ENCODE peak calls at places on chromosomes 3 and 15, in nine cellular contexts. One of them, this sample, is unnamed. For H3K4me1, the result is how much of the 10 kb centered on the place peaks cover.

GRCh38 chr15:98681061-98681460 is 32.7 kb downstream of the IGF1R start:
- DNase-seq in suprapubic skin: no peak
- DNase-seq in DND-41: no peak
- DNase-seq in uterus: no peak
- DNase-seq in upper lobe of right lung: no peak
- DNase-seq in neural progenitor cell: no peak
- DNase-seq in A673: no peak
- DNase-seq in CD8-positive, alpha-beta T cell: no peak
- DNase-seq in body of pancreas: no peak
- DNase-seq in this sample: no peak

GRCh38 chr3:23062982-23063381 is 140.1 kb upstream of the UBE2E2 start:
- DNase-seq in suprapubic skin: no peak
- DNase-seq in DND-41: no peak
- DNase-seq in uterus: no peak
- DNase-seq in upper lobe of right lung: no peak
- DNase-seq in neural progenitor cell: no peak
- DNase-seq in A673: no peak
- DNase-seq in CD8-positive, alpha-beta T cell: no peak
- DNase-seq in body of pancreas: no peak
- DNase-seq in this sample: no peak

GRCh38 chr3:69357196-69357595 is 28.7 kb downstream of the FRMD4B start:
- DNase-seq in suprapubic skin: no peak
- DNase-seq in DND-41: no peak
- DNase-seq in uterus: no peak
- DNase-seq in upper lobe of right lung: no peak
- DNase-seq in neural progenitor cell: no peak
- DNase-seq in A673: no peak
- DNase-seq in CD8-positive, alpha-beta T cell: no peak
- DNase-seq in body of pancreas: no peak
- DNase-seq in this sample: no peak

GRCh38 chr15:95291878-95292472 is 1038.5 kb upstream of the NR2F2 start:
- DNase-seq in suprapubic skin: no peak
- DNase-seq in DND-41: no peak
- DNase-seq in uterus: no peak
- DNase-seq in upper lobe of right lung: no peak
- DNase-seq in neural progenitor cell: peak
- DNase-seq in A673: peak
- DNase-seq in CD8-positive, alpha-beta T cell: no peak
- DNase-seq in body of pancreas: no peak
- DNase-seq in this sample: no peak

GRCh38 chr3:131303848-131304247 is 77.7 kb upstream of the NUDT16 start:
- DNase-seq in suprapubic skin: no peak
- DNase-seq in DND-41: no peak
- DNase-seq in uterus: no peak
- DNase-seq in upper lobe of right lung: no peak
- DNase-seq in neural progenitor cell: no peak
- DNase-seq in A673: no peak
- DNase-seq in CD8-positive, alpha-beta T cell: no peak
- DNase-seq in body of pancreas: no peak
- DNase-seq in this sample: no peak

GRCh38 chr15:74194572-74195559 is 7.7 kb downstream of the STRA6 start:
- DNase-seq in suprapubic skin: no peak
- DNase-seq in DND-41: no peak
- DNase-seq in uterus: no peak
- DNase-seq in upper lobe of right lung: no peak
- DNase-seq in neural progenitor cell: no peak
- DNase-seq in A673: no peak
- DNase-seq in CD8-positive, alpha-beta T cell: no peak
- DNase-seq in body of pancreas: no peak
- DNase-seq in this sample: peak

GRCh38 chr15:74519311-74519710 is 21.7 kb upstream of the ARID3B start:
- DNase-seq in suprapubic skin: no peak
- DNase-seq in DND-41: no peak
- DNase-seq in uterus: no peak
- DNase-seq in upper lobe of right lung: no peak
- DNase-seq in neural progenitor cell: no peak
- DNase-seq in A673: peak
- DNase-seq in CD8-positive, alpha-beta T cell: no peak
- DNase-seq in body of pancreas: no peak
- DNase-seq in this sample: no peak

GRCh38 chr3:172519740-172520139 is 3.5 kb downstream of the TNFSF10 start:
- DNase-seq in suprapubic skin: no peak
- DNase-seq in DND-41: peak
- DNase-seq in uterus: no peak
- DNase-seq in upper lobe of right lung: no peak
- DNase-seq in neural progenitor cell: no peak
- DNase-seq in A673: no peak
- DNase-seq in CD8-positive, alpha-beta T cell: no peak
- DNase-seq in body of pancreas: no peak
- DNase-seq in this sample: no peak

GRCh38 chr3:147799601-147800000 is 390.4 kb downstream of the ZIC1 start:
- DNase-seq in suprapubic skin: no peak
- DNase-seq in DND-41: no peak
- DNase-seq in uterus: no peak
- DNase-seq in upper lobe of right lung: no peak
- DNase-seq in neural progenitor cell: no peak
- DNase-seq in A673: no peak
- DNase-seq in CD8-positive, alpha-beta T cell: no peak
- DNase-seq in body of pancreas: no peak
- DNase-seq in this sample: no peak

GRCh38 chr3:187186801-187187421 is 10.4 kb upstream of the RTP1 start:
- DNase-seq in suprapubic skin: no peak
- DNase-seq in DND-41: no peak
- DNase-seq in uterus: peak
- DNase-seq in upper lobe of right lung: no peak
- DNase-seq in neural progenitor cell: no peak
- DNase-seq in A673: no peak
- DNase-seq in CD8-positive, alpha-beta T cell: no peak
- DNase-seq in body of pancreas: peak
- DNase-seq in this sample: no peak

GRCh38 chr3:197613187-197613586 is 57.4 kb upstream of the BDH1 start:
- DNase-seq in suprapubic skin: no peak
- DNase-seq in DND-41: no peak
- DNase-seq in uterus: no peak
- DNase-seq in upper lobe of right lung: no peak
- DNase-seq in neural progenitor cell: no peak
- DNase-seq in A673: no peak
- DNase-seq in CD8-positive, alpha-beta T cell: no peak
- DNase-seq in body of pancreas: no peak
- DNase-seq in this sample: no peak

GRCh38 chr15:72861511-72861910 is 78.0 kb upstream of the ADPGK start:
- DNase-seq in suprapubic skin: no peak
- DNase-seq in DND-41: no peak
- DNase-seq in uterus: no peak
- DNase-seq in upper lobe of right lung: no peak
- DNase-seq in neural progenitor cell: no peak
- DNase-seq in A673: no peak
- DNase-seq in CD8-positive, alpha-beta T cell: no peak
- DNase-seq in body of pancreas: no peak
- DNase-seq in this sample: no peak

GRCh38 chr15:75195766-75196241 is 5.9 kb upstream of the C15orf39 start:
- DNase-seq in suprapubic skin: no peak
- DNase-seq in DND-41: no peak
- DNase-seq in uterus: peak
- DNase-seq in upper lobe of right lung: no peak
- DNase-seq in neural progenitor cell: peak
- DNase-seq in A673: no peak
- DNase-seq in CD8-positive, alpha-beta T cell: no peak
- DNase-seq in body of pancreas: peak
- DNase-seq in this sample: no peak

GRCh38 chr3:109178701-109179100 is 42.2 kb downstream of the C3orf85 start:
- DNase-seq in suprapubic skin: no peak
- DNase-seq in DND-41: no peak
- DNase-seq in uterus: no peak
- DNase-seq in upper lobe of right lung: no peak
- DNase-seq in neural progenitor cell: no peak
- DNase-seq in A673: no peak
- DNase-seq in CD8-positive, alpha-beta T cell: no peak
- DNase-seq in body of pancreas: no peak
- DNase-seq in this sample: no peak

GRCh38 chr3:55923626-55924025 is 436.5 kb upstream of the WNT5A start:
- DNase-seq in suprapubic skin: no peak
- DNase-seq in DND-41: no peak
- DNase-seq in uterus: no peak
- DNase-seq in upper lobe of right lung: no peak
- DNase-seq in neural progenitor cell: no peak
- DNase-seq in A673: peak
- DNase-seq in CD8-positive, alpha-beta T cell: no peak
- DNase-seq in body of pancreas: no peak
- DNase-seq in this sample: no peak

GRCh38 chr15:83305696-83306291 is 21.3 kb upstream of the BNC1 start:
- DNase-seq in suprapubic skin: no peak
- DNase-seq in DND-41: no peak
- DNase-seq in uterus: no peak
- DNase-seq in upper lobe of right lung: peak
- DNase-seq in neural progenitor cell: peak
- DNase-seq in A673: no peak
- DNase-seq in CD8-positive, alpha-beta T cell: no peak
- DNase-seq in body of pancreas: peak
- DNase-seq in this sample: peak

GRCh38 chr3:152076148-152076547 is 192.6 kb upstream of the MBNL1 start:
- DNase-seq in suprapubic skin: no peak
- DNase-seq in DND-41: no peak
- DNase-seq in uterus: no peak
- DNase-seq in upper lobe of right lung: no peak
- DNase-seq in neural progenitor cell: no peak
- DNase-seq in A673: no peak
- DNase-seq in CD8-positive, alpha-beta T cell: no peak
- DNase-seq in body of pancreas: no peak
- DNase-seq in this sample: no peak

GRCh38 chr3:190340071-190340470 is 17.8 kb upstream of the CLDN1 start:
- DNase-seq in suprapubic skin: no peak
- DNase-seq in DND-41: no peak
- DNase-seq in uterus: no peak
- DNase-seq in upper lobe of right lung: no peak
- DNase-seq in neural progenitor cell: no peak
- DNase-seq in A673: no peak
- DNase-seq in CD8-positive, alpha-beta T cell: no peak
- DNase-seq in body of pancreas: no peak
- DNase-seq in this sample: no peak

GRCh38 chr3:3783675-3784074 is 15.6 kb upstream of the LRRN1 start:
- DNase-seq in suprapubic skin: no peak
- DNase-seq in DND-41: no peak
- DNase-seq in uterus: no peak
- DNase-seq in upper lobe of right lung: no peak
- DNase-seq in neural progenitor cell: no peak
- DNase-seq in A673: no peak
- DNase-seq in CD8-positive, alpha-beta T cell: no peak
- DNase-seq in body of pancreas: no peak
- DNase-seq in this sample: no peak

GRCh38 chr3:178787960-178788359 is 251.7 kb downstream of the KCNMB2 start:
- DNase-seq in suprapubic skin: no peak
- DNase-seq in DND-41: no peak
- DNase-seq in uterus: no peak
- DNase-seq in upper lobe of right lung: no peak
- DNase-seq in neural progenitor cell: no peak
- DNase-seq in A673: no peak
- DNase-seq in CD8-positive, alpha-beta T cell: no peak
- DNase-seq in body of pancreas: no peak
- DNase-seq in this sample: no peak
- TF ChIP-seq CTCF in suprapubic skin: no peak
- TF ChIP-seq CTCF in DND-41: no peak
- TF ChIP-seq CTCF in uterus: no peak
- TF ChIP-seq CTCF in upper lobe of right lung: no peak
- TF ChIP-seq CTCF in neural progenitor cell: no peak
- TF ChIP-seq CTCF in A673: no peak
- TF ChIP-seq CTCF in CD8-positive, alpha-beta T cell: no peak
- TF ChIP-seq CTCF in body of pancreas: no peak
- TF ChIP-seq CTCF in this sample: no peak

GRCh38 chr3:136173939-136174338 is 22.2 kb downstream of the MSL2 start:
- DNase-seq in suprapubic skin: no peak
- DNase-seq in DND-41: no peak
- DNase-seq in uterus: no peak
- DNase-seq in upper lobe of right lung: no peak
- DNase-seq in neural progenitor cell: no peak
- DNase-seq in A673: no peak
- DNase-seq in CD8-positive, alpha-beta T cell: no peak
- DNase-seq in body of pancreas: no peak
- DNase-seq in this sample: no peak

GRCh38 chr3:136181741-136182140 is 14.4 kb downstream of the MSL2 start:
- DNase-seq in suprapubic skin: no peak
- DNase-seq in DND-41: no peak
- DNase-seq in uterus: no peak
- DNase-seq in upper lobe of right lung: no peak
- DNase-seq in neural progenitor cell: no peak
- DNase-seq in A673: no peak
- DNase-seq in CD8-positive, alpha-beta T cell: no peak
- DNase-seq in body of pancreas: no peak
- DNase-seq in this sample: no peak

GRCh38 chr3:136177876-136178275 is 18.3 kb downstream of the MSL2 start:
- DNase-seq in suprapubic skin: no peak
- DNase-seq in DND-41: no peak
- DNase-seq in uterus: no peak
- DNase-seq in upper lobe of right lung: no peak
- DNase-seq in neural progenitor cell: no peak
- DNase-seq in A673: no peak
- DNase-seq in CD8-positive, alpha-beta T cell: no peak
- DNase-seq in body of pancreas: no peak
- DNase-seq in this sample: no peak
- H3K4me1 ChIP-seq in suprapubic skin: under half
- H3K4me1 ChIP-seq in DND-41: under half
- H3K4me1 ChIP-seq in uterus: under half
- H3K4me1 ChIP-seq in upper lobe of right lung: half or more
- H3K4me1 ChIP-seq in neural progenitor cell: under half
- H3K4me1 ChIP-seq in A673: under half
- H3K4me1 ChIP-seq in CD8-positive, alpha-beta T cell: half or more
- H3K4me1 ChIP-seq in body of pancreas: half or more
- H3K4me1 ChIP-seq in this sample: under half

DNA sequence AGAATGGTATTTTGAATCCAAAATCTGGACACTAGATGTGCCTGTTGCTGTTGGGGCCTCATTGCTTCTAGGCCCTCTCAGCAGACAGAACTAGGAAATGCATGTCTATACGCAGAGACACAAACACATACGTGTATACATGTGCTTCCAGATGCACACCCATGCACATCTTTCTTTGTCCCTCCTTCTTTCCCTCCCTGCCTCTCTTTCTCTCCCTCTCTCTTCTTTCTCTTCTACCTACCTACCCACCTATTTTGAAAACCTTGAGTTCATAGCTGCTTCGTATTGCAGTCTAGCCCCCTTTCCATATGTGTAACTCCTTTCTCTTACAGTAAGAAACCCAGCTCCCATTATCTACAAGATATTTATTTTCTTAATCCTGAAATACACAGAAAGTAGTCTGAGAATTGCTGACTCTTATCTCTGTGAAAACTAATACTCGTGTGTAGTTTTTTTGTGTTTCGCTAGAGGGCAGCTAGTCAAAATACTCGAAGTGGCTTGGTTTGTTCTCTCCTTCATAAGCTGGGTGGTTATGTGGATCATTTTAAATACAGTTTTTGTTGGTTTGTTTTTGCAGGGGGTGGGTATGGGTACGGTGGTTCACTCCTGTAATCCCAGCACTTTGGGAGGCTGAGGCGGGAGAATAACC is 18.5 kb downstream of the RPL32 start:
- DNase-seq in suprapubic skin: no peak
- DNase-seq in DND-41: no peak
- DNase-seq in uterus: no peak
- DNase-seq in upper lobe of right lung: no peak
- DNase-seq in neural progenitor cell: no peak
- DNase-seq in A673: no peak
- DNase-seq in CD8-positive, alpha-beta T cell: no peak
- DNase-seq in body of pancreas: no peak
- DNase-seq in this sample: no peak
- TF ChIP-seq CTCF in suprapubic skin: no peak
- TF ChIP-seq CTCF in DND-41: no peak
- TF ChIP-seq CTCF in uterus: no peak
- TF ChIP-seq CTCF in upper lobe of right lung: peak
- TF ChIP-seq CTCF in neural progenitor cell: peak
- TF ChIP-seq CTCF in A673: peak
- TF ChIP-seq CTCF in CD8-positive, alpha-beta T cell: no peak
- TF ChIP-seq CTCF in body of pancreas: peak
- TF ChIP-seq CTCF in this sample: no peak

GRCh38 chr3:108153451-108153981 is 62.7 kb upstream of the CD47 start:
- DNase-seq in suprapubic skin: no peak
- DNase-seq in DND-41: peak
- DNase-seq in uterus: no peak
- DNase-seq in upper lobe of right lung: no peak
- DNase-seq in neural progenitor cell: peak
- DNase-seq in A673: peak
- DNase-seq in CD8-positive, alpha-beta T cell: peak
- DNase-seq in body of pancreas: peak
- DNase-seq in this sample: no peak
- H3K4me1 ChIP-seq in suprapubic skin: under half
- H3K4me1 ChIP-seq in DND-41: under half
- H3K4me1 ChIP-seq in uterus: under half
- H3K4me1 ChIP-seq in upper lobe of right lung: under half
- H3K4me1 ChIP-seq in neural progenitor cell: under half
- H3K4me1 ChIP-seq in A673: under half
- H3K4me1 ChIP-seq in CD8-positive, alpha-beta T cell: under half
- H3K4me1 ChIP-seq in body of pancreas: under half
- H3K4me1 ChIP-seq in this sample: under half